ENCODE peak calls at places on chromosome 1, in six cellular contexts. N is GM20000; X is astrocyte of the cerebellum; O is CD8-positive, alpha-beta memory T cell; P is central memory CD8-positive, alpha-beta T cell; W is stomach. D is an unnamed sample.

GRCh38 chr1:27098447-27099153 is 56.3 kb downstream of the SLC9A1 start:
- DNase-seq in X (no peak), N (no peak), P (no peak), O (no peak), W (no peak), D (no peak)

GRCh38 chr1:15027515-15027948 is 126.0 kb upstream of the TMEM51 start:
- DNase-seq in W (peak), X (peak), N (peak), P (no peak), O (no peak), D (no peak)

GRCh38 chr1:91742848-91743292 is 143.1 kb downstream of the TGFBR3 start:
- DNase-seq in N (no peak), X (peak), O (no peak), W (no peak), P (no peak), D (no peak)

GRCh38 chr1:205013683-205014367 is 29.2 kb upstream of the CNTN2 start:
- DNase-seq in N (no peak), X (no peak), O (no peak), P (no peak), W (peak), D (no peak)

GRCh38 chr1:7478797-7479499 is 292.1 kb upstream of the VAMP3 start:
- DNase-seq in P (no peak), X (no peak), N (peak), W (peak), O (no peak), D (no peak)

GRCh38 chr1:180802849-180803248 is 109.8 kb upstream of the KIAA1614 start:
- DNase-seq in N (no peak), P (no peak), X (no peak), O (no peak), W (no peak), D (no peak)

GRCh38 chr1:40856116-40856515 is 6.0 kb downstream of the CITED4 start:
- DNase-seq in P (no peak), N (no peak), X (no peak), W (no peak), O (no peak), D (no peak)

GRCh38 chr1:31575373-31576140 is 758 bp upstream of the TINAGL1 start:
- DNase-seq in X (no peak), P (no peak), W (peak), O (no peak), N (no peak), D (no peak)

GRCh38 chr1:234605493-234605982 is 4.4 kb downstream of the IRF2BP2 start:
- DNase-seq in N (no peak), W (no peak), P (no peak), O (no peak), X (no peak), D (no peak)

GRCh38 chr1:18299441-18300338 is 181.0 kb upstream of the KLHDC7A start:
- DNase-seq in X (no peak), P (no peak), N (peak), O (no peak), W (peak), D (no peak)

GRCh38 chr1:244273845-244274619 is 177.7 kb downstream of the ADSS2 start:
- DNase-seq in N (no peak), P (no peak), W (peak), X (peak), O (no peak), D (no peak)

GRCh38 chr1:41487729-41488598 is 3.5 kb upstream of the EDN2 start:
- DNase-seq in P (no peak), N (no peak), O (no peak), X (no peak), W (no peak), D (no peak)

D was measured in central memory CD4-positive, alpha-beta T cell.